ENCODE peak calls at places on chromosomes 6 and 20, in nine cellular contexts. P is NCI-H187; Y is AML-193; V is lower lobe of right lung; X is H54; N is right lobe of liver; Z is cardiac fibroblast; F is activated T-cell treated with anti-CD3 and anti-CD28 coated beads, Interleukin-2, amount 50 U/mL, for 72 hours; K is NCI-H1436. H is an unnamed sample.

GRCh38 chr6:116004841-116005507 is 55.7 kb downstream of the FRK start:
- DNase-seq in P (no peak), K (no peak), X (no peak), F (no peak), N (no peak), V (no peak), Y (no peak), Z (no peak), H (no peak)

GRCh38 chr6:19024737-19025136 is 637.6 kb downstream of the RNF144B start:
- DNase-seq in Y (peak), Z (peak), P (peak), X (no peak), N (no peak), F (no peak), V (no peak), K (peak), H (peak)

GRCh38 chr6:16936893-16937292 is 165.0 kb upstream of the STMND1 start:
- DNase-seq in Z (no peak), Y (no peak), P (no peak), N (no peak), K (no peak), X (no peak), V (no peak), F (no peak), H (no peak)

GRCh38 chr6:136284909-136285308 is 4.7 kb downstream of the BCLAF1 start:
- DNase-seq in F (no peak), K (no peak), Z (peak), X (no peak), Y (no peak), P (no peak), N (no peak), V (no peak), H (no peak)

GRCh38 chr6:3249821-3250220 is 8.9 kb upstream of the PSMG4 start:
- DNase-seq in F (no peak), V (no peak), N (no peak), X (no peak), K (no peak), Z (no peak), Y (no peak), P (no peak), H (no peak)

GRCh38 chr6:43983191-43983590 is 144.1 kb downstream of the MRPL14 start:
- DNase-seq in V (no peak), P (no peak), K (no peak), Y (no peak), N (no peak), X (no peak), F (no peak), Z (no peak), H (no peak)

GRCh38 chr20:38982291-38982690 is 20.1 kb downstream of the DHX35 start:
- DNase-seq in Z (no peak), Y (no peak), X (no peak), K (no peak), V (no peak), P (no peak), N (no peak), F (no peak), H (no peak)

GRCh38 chr6:163474581-163474980 is 60.1 kb downstream of the QKI start:
- DNase-seq in Y (no peak), K (no peak), N (no peak), X (no peak), F (no peak), V (no peak), P (no peak), Z (no peak), H (no peak)

GRCh38 chr20:58264271-58264670 is 35.8 kb upstream of the ANKRD60 start:
- DNase-seq in Y (no peak), P (no peak), F (no peak), Z (no peak), X (no peak), K (no peak), V (no peak), N (no peak), H (no peak)

GRCh38 chr6:3518356-3518841 is 61.5 kb upstream of the SLC22A23 start:
- DNase-seq in V (no peak), Y (no peak), X (peak), K (no peak), P (no peak), F (no peak), Z (peak), N (no peak), H (no peak)

GRCh38 chr6:55601120-55601519 is 22.1 kb upstream of the HMGCLL1 start:
- DNase-seq in Z (no peak), V (no peak), Y (no peak), F (no peak), X (no peak), N (no peak), P (no peak), K (no peak), H (no peak)

GRCh38 chr20:56995157-56995556 is 271.3 kb downstream of the BMP7 start:
- DNase-seq in K (no peak), N (no peak), Y (no peak), X (no peak), F (no peak), V (no peak), Z (no peak), P (no peak), H (no peak)

GRCh38 chr6:133584903-133585302 is 304.0 kb upstream of the TCF21 start:
- DNase-seq in X (no peak), V (no peak), Z (no peak), F (no peak), K (no peak), N (no peak), P (no peak), Y (no peak), H (no peak)

H was measured in brain microvascular endothelial cell.